ENCODE peak calls at places on chromosomes 13 and 19, in four cellular contexts. One of them, this sample, is unnamed.

GRCh38 chr13:26589754-26590153 is 32.3 kb downstream of the WASF3 start:
- DNase-seq in cardiac fibroblast: peak; percentile 59
- DNase-seq in HFFc6: no peak
- DNase-seq in colonic mucosa: no peak
- DNase-seq in this sample: no peak

GRCh38 chr13:93625536-93625935 is 398.9 kb downstream of the GPC6 start:
- DNase-seq in cardiac fibroblast: peak; percentile 22
- DNase-seq in HFFc6: no peak
- DNase-seq in colonic mucosa: no peak
- DNase-seq in this sample: no peak

GRCh38 chr13:114162533-114162922 is 16.5 kb upstream of the CFAP97D2 start:
- DNase-seq in cardiac fibroblast: no peak
- DNase-seq in HFFc6: no peak
- DNase-seq in colonic mucosa: no peak
- DNase-seq in this sample: no peak

GRCh38 chr19:12757544-12758274 is 6.1 kb downstream of the BEST2 start:
- DNase-seq in cardiac fibroblast: peak; percentile 80
- DNase-seq in HFFc6: peak; percentile 60
- DNase-seq in colonic mucosa: peak; percentile 67
- DNase-seq in this sample: peak; percentile 71

GRCh38 chr13:47112205-47112896 is 215.5 kb upstream of the HTR2A start:
- DNase-seq in cardiac fibroblast: peak; percentile 35
- DNase-seq in HFFc6: no peak
- DNase-seq in colonic mucosa: no peak
- DNase-seq in this sample: no peak

GRCh38 chr19:55152017-55152416 is 3.0 kb upstream of the TNNT1 start:
- DNase-seq in cardiac fibroblast: no peak
- DNase-seq in HFFc6: no peak
- DNase-seq in colonic mucosa: no peak
- DNase-seq in this sample: no peak

GRCh38 chr19:47896019-47896418 is 9.9 kb upstream of the SULT2A1 start:
- DNase-seq in cardiac fibroblast: no peak
- DNase-seq in HFFc6: no peak
- DNase-seq in colonic mucosa: no peak
- DNase-seq in this sample: no peak

GRCh38 chr19:29042450-29042849 is 170.5 kb downstream of the UQCRFS1 start:
- DNase-seq in cardiac fibroblast: no peak
- DNase-seq in HFFc6: no peak
- DNase-seq in colonic mucosa: no peak
- DNase-seq in this sample: no peak

GRCh38 chr13:28340272-28340793 is 154.6 kb downstream of the FLT1 start:
- DNase-seq in cardiac fibroblast: no peak
- DNase-seq in HFFc6: peak; percentile 79
- DNase-seq in colonic mucosa: no peak
- DNase-seq in this sample: no peak

GRCh38 chr13:45662122-45662521 is 40.0 kb upstream of the CBY2 start:
- DNase-seq in cardiac fibroblast: no peak
- DNase-seq in HFFc6: no peak
- DNase-seq in colonic mucosa: no peak
- DNase-seq in this sample: no peak

GRCh38 chr13:34076943-34077703 is 259.2 kb downstream of the RFC3 start:
- DNase-seq in cardiac fibroblast: peak; percentile 58
- DNase-seq in HFFc6: peak; percentile 87
- DNase-seq in colonic mucosa: no peak
- DNase-seq in this sample: no peak

GRCh38 chr19:40552848-40553247 is 23.8 kb upstream of the SHKBP1 start:
- DNase-seq in cardiac fibroblast: no peak
- DNase-seq in HFFc6: no peak
- DNase-seq in colonic mucosa: no peak
- DNase-seq in this sample: no peak

GRCh38 chr19:35478794-35479193 is 11.5 kb downstream of the KRTDAP start:
- DNase-seq in cardiac fibroblast: no peak
- DNase-seq in HFFc6: no peak
- DNase-seq in colonic mucosa: no peak
- DNase-seq in this sample: no peak

GRCh38 chr19:756232-756631 is 5.3 kb downstream of the MISP start:
- DNase-seq in cardiac fibroblast: peak; percentile 73
- DNase-seq in HFFc6: peak; percentile 52
- DNase-seq in colonic mucosa: no peak
- DNase-seq in this sample: no peak

GRCh38 chr13:23440821-23441608 is 7.5 kb upstream of the SACS start:
- DNase-seq in cardiac fibroblast: no peak
- DNase-seq in HFFc6: no peak
- DNase-seq in colonic mucosa: no peak
- DNase-seq in this sample: no peak

GRCh38 chr19:44207126-44207803 is 5.1 kb upstream of the ZNF227 start:
- DNase-seq in cardiac fibroblast: peak; percentile 95
- DNase-seq in HFFc6: peak; percentile 88
- DNase-seq in colonic mucosa: peak; percentile 94
- DNase-seq in this sample: peak; percentile 94

GRCh38 chr13:98092888-98093287 is 50.0 kb upstream of the FARP1 start:
- DNase-seq in cardiac fibroblast: no peak
- DNase-seq in HFFc6: no peak
- DNase-seq in colonic mucosa: no peak
- DNase-seq in this sample: no peak

GRCh38 chr13:31350560-31350959 is 150.8 kb downstream of the B3GLCT start:
- DNase-seq in cardiac fibroblast: no peak
- DNase-seq in HFFc6: no peak
- DNase-seq in colonic mucosa: no peak
- DNase-seq in this sample: no peak

DNA sequence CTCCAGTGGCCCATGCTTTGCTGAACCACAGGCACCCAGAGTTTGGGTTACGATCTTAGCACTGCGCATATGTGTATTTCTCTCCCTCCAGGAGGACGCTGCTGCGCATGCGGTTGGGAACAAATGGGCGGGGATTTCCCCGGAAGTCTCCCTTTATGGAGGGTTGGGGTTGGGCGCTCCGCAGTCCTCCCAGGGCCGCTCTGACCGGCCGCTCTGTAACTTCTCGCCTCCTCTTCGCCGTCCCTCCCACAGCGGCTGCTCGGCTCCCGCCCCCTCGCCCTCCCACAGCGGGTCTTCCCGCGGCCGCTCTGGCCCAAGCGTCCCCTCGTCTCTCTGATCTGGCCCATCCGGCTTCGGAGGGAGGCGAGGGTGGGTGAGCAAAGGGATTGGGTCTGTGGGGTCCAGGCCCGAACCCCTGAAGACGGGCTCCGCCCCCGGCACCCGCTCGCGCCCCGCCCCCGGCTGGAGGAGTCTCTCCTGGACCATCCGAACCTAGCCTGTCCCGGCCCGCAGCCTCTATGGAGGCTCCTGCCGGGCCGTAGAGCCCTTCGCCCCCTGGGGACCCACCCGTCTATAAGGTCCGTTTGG is at the start of gene MEGF8:
- DNase-seq in cardiac fibroblast: peak; percentile 99
- DNase-seq in HFFc6: peak; percentile 98
- DNase-seq in colonic mucosa: peak; percentile 99
- DNase-seq in this sample: peak; percentile 99
- TF ChIP-seq CTCF in cardiac fibroblast: peak; percentile 91
- TF ChIP-seq CTCF in HFFc6: peak; percentile 88
- TF ChIP-seq CTCF in colonic mucosa: peak; percentile 80
- TF ChIP-seq CTCF in this sample: no peak

GRCh38 chr13:91017669-91018053 is 329.8 kb upstream of the MIR17HG start:
- DNase-seq in cardiac fibroblast: peak; percentile 5
- DNase-seq in HFFc6: no peak
- DNase-seq in colonic mucosa: no peak
- DNase-seq in this sample: peak; percentile 32
- TF ChIP-seq CTCF in cardiac fibroblast: no peak
- TF ChIP-seq CTCF in HFFc6: no peak
- TF ChIP-seq CTCF in colonic mucosa: peak; percentile 9
- TF ChIP-seq CTCF in this sample: no peak

DNA sequence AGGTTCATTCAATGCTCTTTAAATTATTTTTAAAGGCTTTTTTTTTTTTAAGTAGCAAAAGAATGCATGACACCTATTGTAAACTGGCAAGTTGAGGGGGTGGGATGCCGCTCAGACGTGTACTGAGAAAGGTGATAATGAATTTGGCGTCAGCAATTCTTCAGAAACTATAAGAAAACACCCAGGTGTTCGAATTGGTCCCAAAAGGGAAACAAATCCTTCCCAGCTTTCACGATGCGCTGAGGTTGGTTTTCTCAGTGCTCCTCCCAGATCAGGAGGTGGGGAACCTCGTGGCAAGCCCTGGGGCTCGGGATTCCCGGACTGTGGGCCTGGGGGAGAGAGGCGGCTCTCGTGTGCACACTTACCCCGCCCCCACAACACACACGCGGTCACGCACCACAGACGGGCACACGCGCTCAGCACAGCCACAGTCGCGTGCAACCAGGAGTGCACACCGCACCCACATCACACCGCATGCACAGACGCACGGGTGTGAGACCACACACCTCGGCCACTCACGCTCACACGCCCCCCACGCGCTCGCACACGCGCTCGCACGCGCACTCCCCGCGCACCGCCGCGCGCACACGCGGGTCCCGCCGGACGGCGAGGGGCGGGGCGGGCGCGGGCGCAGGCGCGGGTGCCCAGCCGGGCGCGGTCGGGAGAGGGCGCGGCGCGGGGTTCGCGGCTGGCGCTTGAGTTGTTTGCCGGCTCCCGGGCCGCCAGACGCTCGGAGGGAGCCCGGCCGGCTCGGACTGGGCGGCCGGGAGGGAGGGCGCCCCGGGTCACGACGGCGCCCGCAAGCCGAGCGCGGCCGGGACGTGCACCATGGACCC is at the start of gene FAM124A:
- DNase-seq in cardiac fibroblast: no peak
- DNase-seq in HFFc6: no peak
- DNase-seq in colonic mucosa: peak; percentile 38
- DNase-seq in this sample: peak; percentile 63
- TF ChIP-seq CTCF in cardiac fibroblast: no peak
- TF ChIP-seq CTCF in HFFc6: peak; percentile 30
- TF ChIP-seq CTCF in colonic mucosa: no peak
- TF ChIP-seq CTCF in this sample: no peak

GRCh38 chr19:4075373-4075772 is 8.7 kb upstream of the ZBTB7A start:
- DNase-seq in cardiac fibroblast: peak; percentile 38
- DNase-seq in HFFc6: no peak
- DNase-seq in colonic mucosa: no peak
- DNase-seq in this sample: no peak
- TF ChIP-seq CTCF in cardiac fibroblast: no peak
- TF ChIP-seq CTCF in HFFc6: no peak
- TF ChIP-seq CTCF in colonic mucosa: no peak
- TF ChIP-seq CTCF in this sample: no peak